ENCODE peak calls at places on chromosomes 5 and 9, in seven cellular contexts. W is endothelial cell of umbilical vein, G is colonic mucosa, L is cardiac fibroblast, N is epithelial cell of esophagus, M is osteoblast, A is esophagus muscularis mucosa. T is an unnamed sample.

GRCh38 chr5:11527994-11528393 is 376.3 kb downstream of the CTNND2 start:
- DNase-seq in W (no peak), G (no peak), L (no peak), N (no peak), M (no peak), A (no peak), T (no peak)

GRCh38 chr9:89814340-89815040 is 209.7 kb downstream of the GADD45G start:
- DNase-seq in W (peak), G (no peak), L (peak), N (no peak), M (no peak), A (no peak), T (no peak)

GRCh38 chr5:58455966-58456365 is 3.9 kb downstream of the PLK2 start:
- DNase-seq in W (peak), G (no peak), L (no peak), N (no peak), M (no peak), A (no peak), T (no peak)

GRCh38 chr5:56327810-56328209 is 94.7 kb upstream of the ANKRD55 start:
- DNase-seq in W (peak), G (no peak), L (no peak), N (no peak), M (no peak), A (no peak), T (no peak)

GRCh38 chr5:135921388-135921787 is 25.7 kb upstream of the IL9 start:
- DNase-seq in W (no peak), G (no peak), L (peak), N (peak), M (no peak), A (no peak), T (peak)

GRCh38 chr9:69428017-69428785 is 103.2 kb downstream of the ENTREP1 start:
- DNase-seq in W (no peak), G (no peak), L (no peak), N (no peak), M (no peak), A (no peak), T (no peak)

GRCh38 chr9:76537150-76537646 is 78.2 kb downstream of the GCNT1 start:
- DNase-seq in W (peak), G (peak), L (no peak), N (no peak), M (no peak), A (no peak), T (no peak)

GRCh38 chr5:129459485-129460120 is 495 bp upstream of the ADAMTS19 start:
- DNase-seq in W (peak), G (peak), L (peak), N (peak), M (peak), A (no peak), T (peak)

GRCh38 chr5:172821340-172821985 is 12.6 kb upstream of the ERGIC1 start:
- DNase-seq in W (no peak), G (no peak), L (no peak), N (peak), M (no peak), A (no peak), T (no peak)

GRCh38 chr5:127028822-127029457 is 1.4 kb downstream of the MARCHF3 start:
- DNase-seq in W (peak), G (peak), L (peak), N (no peak), M (no peak), A (no peak), T (peak)

DNA sequence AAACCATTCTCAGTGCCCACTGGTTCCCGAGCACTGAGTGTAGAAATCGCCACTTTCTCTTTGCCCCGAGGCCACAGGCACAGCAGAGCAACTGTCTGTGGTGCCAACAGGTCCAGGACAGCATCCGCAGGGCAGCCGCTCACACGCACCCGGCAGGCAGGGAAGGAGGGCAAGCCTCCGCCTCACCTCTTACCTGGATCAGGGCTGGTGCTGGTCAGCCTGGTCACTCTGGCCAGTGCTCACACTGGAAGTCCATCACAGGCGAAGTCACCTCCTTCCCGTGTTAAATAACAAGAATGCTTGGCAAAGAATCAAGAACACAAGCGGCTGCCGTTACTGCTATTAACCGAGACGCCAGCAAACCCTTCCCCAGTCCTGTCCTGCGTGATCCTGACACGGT is 13.7 kb downstream of the DIPK1B start:
- DNase-seq in W (no peak), G (no peak), L (no peak), N (no peak), M (no peak), A (no peak), T (no peak)
- H3K4me3 ChIP-seq in W (peak), G (peak), L (peak), N (peak), M (peak), A (peak), T (peak)

GRCh38 chr5:96934291-96934694 is 1.6 kb upstream of the LNPEP start:
- DNase-seq in W (no peak), G (peak), L (peak), N (no peak), M (no peak), A (no peak), T (no peak)

GRCh38 chr5:96933764-96934163 is 2.1 kb upstream of the LNPEP start:
- DNase-seq in W (no peak), G (no peak), L (no peak), N (no peak), M (no peak), A (no peak), T (no peak)

GRCh38 chr5:96935556-96936430 is at the start of gene LNPEP:
- DNase-seq in W (peak), G (peak), L (peak), N (peak), M (peak), A (peak), T (peak)

GRCh38 chr5:96934695-96935555 is 955 bp upstream of the LNPEP start:
- DNase-seq in W (peak), G (peak), L (peak), N (peak), M (peak), A (peak), T (peak)

DNA sequence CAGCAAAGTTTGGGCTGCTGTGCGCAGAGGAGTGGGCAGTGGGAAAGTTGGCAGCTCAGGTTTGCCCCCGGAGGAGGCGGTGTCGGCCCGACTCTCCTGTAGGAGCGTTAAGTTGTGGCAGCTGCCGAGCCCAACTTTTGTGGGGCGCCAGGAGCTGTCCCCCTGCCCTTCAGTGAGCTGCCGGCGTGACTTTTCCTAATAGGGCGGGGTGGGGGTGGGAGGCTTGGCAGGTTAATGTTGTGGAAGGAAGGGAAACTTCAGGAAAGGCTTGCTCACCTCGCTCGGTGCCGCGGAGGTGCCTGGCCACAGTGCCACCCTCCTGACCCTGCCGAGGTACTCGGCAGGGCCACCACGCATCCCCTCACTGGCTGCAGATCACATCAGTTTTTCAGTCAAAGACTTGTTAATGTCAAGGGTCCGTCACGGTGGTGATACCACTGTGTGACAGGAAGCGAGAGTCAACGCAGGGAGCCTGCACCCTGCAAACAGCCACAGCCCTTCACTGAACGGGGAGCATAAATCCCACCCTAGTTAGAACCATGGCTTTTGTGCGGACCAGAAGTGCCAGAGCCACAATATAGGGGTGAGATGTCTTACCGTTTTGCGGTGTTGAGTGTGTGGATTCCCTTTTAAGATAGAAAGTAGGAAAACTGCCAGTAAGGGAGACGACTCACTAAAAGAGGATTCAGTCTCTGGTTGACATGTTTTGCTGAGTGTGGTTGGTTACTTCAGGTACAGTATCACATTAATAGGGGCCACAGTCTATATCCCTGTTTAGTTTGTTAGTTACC is 746 bp downstream of the LNPEP start:
- DNase-seq in W (peak), G (peak), L (peak), N (peak), M (peak), A (no peak), T (no peak)
- TF ChIP-seq CTCF in W (no peak), G (no peak), L (no peak), N (no peak), M (no peak), A (no peak), T (no peak)

GRCh38 chr9:92911496-92912475 is 33.9 kb upstream of the ZNF484 start:
- DNase-seq in W (no peak), G (no peak), L (peak), N (peak), M (peak), A (no peak), T (no peak)

GRCh38 chr9:92920437-92920836 is 26.9 kb upstream of the FGD3 start:
- DNase-seq in W (no peak), G (no peak), L (no peak), N (no peak), M (no peak), A (no peak), T (no peak)

DNA sequence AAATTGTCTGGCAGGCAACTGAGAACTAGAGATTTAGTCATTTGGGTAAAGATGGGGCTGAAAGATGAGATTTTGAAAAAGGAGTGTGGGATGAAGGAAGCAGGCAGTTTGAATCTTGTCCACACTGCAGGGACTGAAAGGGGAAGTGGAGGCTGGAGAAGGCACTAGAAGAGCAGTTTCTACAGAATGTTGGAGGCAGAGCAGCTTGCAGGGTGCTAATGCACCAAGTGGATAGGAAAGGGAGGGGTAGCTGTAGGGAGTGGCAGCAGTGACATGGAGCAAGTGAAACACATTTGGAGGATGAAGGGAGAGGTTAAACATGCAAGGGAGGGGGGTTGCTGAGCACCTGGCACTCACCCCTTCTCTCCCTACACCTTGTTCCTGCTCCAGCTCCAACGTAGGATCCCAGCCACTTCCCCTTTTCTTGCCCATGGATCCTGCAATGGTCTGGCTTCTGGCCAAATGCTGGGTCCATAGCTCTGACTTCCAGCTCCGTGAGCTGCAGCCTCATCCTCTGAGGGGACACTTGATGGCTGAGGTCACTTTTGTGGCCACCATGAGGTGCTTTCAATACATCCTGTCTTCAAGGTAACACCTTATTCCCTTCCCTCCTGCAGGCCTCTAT is 30.0 kb upstream of the FGD3 start:
- DNase-seq in W (no peak), G (no peak), L (no peak), N (no peak), M (no peak), A (no peak), T (no peak)
- H3K4me3 ChIP-seq in W (no peak), G (no peak), L (no peak), N (no peak), M (no peak), A (no peak), T (no peak)

GRCh38 chr9:32142074-32142473 is 242.4 kb upstream of the ACO1 start:
- DNase-seq in W (no peak), G (no peak), L (no peak), N (no peak), M (no peak), A (no peak), T (no peak)

GRCh38 chr9:32136700-32137339 is 247.6 kb upstream of the ACO1 start:
- DNase-seq in W (no peak), G (no peak), L (no peak), N (peak), M (no peak), A (no peak), T (no peak)
- TF ChIP-seq CTCF in W (no peak), G (no peak), L (no peak), N (peak), M (no peak), A (no peak), T (no peak)

DNA sequence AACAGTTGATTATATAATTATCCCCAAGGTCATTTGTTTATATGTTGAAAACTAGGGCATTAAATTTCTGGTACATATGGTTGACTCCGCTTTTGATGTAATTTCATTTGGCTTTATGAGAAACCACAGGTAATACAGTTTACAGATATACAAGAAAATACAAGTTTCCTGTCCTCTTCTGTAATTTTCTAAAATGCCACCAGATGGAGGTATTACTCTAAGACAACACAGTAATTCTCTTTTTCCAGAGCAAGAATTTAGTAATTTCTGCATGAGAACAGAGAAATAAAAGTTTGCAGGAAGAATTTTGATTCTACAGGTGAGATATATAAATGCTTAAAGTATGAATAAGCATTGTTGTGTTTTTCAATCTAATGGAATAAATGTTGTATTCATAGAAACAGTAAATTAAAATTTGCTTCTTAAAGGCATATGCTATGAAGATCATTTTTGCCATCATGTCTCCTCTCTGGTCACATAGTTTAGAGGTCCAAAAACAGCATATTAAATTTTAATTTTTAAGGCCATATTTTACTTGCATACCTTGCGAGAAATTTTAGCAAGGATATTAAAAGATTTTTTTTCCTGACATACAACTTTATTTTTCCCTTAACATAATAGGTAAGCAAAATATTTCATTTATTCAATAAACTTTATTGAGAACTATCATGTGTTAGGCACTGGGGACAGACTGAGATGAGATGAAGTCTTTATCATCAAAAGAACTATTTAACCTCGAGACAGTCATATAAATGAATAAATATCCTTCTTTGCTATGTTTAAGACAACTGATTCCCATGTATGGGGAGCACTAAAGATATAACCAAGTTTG is 22.7 kb downstream of the CHD1 start:
- DNase-seq in W (peak), G (no peak), L (peak), N (peak), M (no peak), A (no peak), T (no peak)
- H3K4me3 ChIP-seq in W (no peak), G (no peak), L (no peak), N (no peak), M (no peak), A (no peak), T (no peak)

GRCh38 chr9:36093384-36093783 is 43.1 kb upstream of the GLIPR2 start:
- DNase-seq in W (no peak), G (no peak), L (no peak), N (no peak), M (no peak), A (no peak), T (peak)

GRCh38 chr9:36092509-36093215 is 43.9 kb upstream of the GLIPR2 start:
- DNase-seq in W (no peak), G (peak), L (no peak), N (no peak), M (no peak), A (no peak), T (no peak)

GRCh38 chr9:36092014-36092413 is 44.5 kb upstream of the GLIPR2 start:
- DNase-seq in W (no peak), G (no peak), L (no peak), N (no peak), M (no peak), A (no peak), T (no peak)

GRCh38 chr9:36088020-36088419 is 48.5 kb upstream of the GLIPR2 start:
- DNase-seq in W (no peak), G (no peak), L (no peak), N (no peak), M (no peak), A (no peak), T (no peak)

DNA sequence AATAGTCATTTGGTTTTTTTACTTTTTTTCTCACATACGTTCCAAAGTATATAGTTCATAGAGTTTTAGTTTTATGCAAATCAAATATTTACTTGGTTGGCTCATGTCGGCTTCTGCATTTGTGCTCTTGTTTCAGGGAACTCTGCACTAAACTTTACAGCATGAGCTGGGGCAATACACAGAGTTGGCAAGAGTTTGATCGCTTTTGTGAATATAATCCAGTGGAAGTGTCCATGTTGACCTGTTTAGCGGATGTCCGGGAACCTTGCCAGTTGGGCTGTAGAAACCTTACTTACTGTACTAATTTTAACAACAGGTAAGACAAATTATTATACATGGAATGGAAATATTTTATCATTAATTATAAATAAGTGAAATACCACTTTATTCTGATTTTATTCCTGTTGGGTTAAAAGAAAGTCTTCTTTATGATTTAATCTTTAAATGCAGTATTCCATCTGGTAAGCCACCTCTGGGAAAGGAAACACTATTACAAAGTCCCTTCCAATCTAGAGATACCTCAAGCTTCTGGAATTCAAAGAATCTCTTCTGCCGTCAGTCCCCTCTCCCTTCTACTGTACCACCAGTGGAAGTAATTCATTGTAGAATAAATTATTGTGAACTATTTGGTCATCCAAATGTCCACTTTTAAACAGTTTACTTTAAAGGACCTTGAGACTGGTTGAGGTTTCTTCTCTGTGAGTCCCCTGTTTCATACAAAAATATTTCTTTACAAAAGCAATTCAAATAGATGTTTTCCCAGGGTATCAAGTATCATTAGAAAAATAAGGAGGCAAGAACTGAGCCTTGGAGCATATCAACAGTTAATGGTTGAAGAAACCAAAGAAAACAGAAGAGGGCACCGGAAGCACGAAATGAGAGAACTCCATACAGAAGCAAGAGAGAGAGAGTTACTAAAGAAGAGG is 45.2 kb upstream of the GLIPR2 start:
- DNase-seq in W (peak), G (peak), L (peak), N (peak), M (peak), A (no peak), T (peak)
- TF ChIP-seq CTCF in W (no peak), G (no peak), L (no peak), N (no peak), M (no peak), A (no peak), T (no peak)

GRCh38 chr9:84955971-84956370 is 286.4 kb downstream of the NTRK2 start:
- DNase-seq in W (no peak), G (no peak), L (no peak), N (no peak), M (no peak), A (no peak), T (no peak)
- H3K4me3 ChIP-seq in W (no peak), G (no peak), L (no peak), N (no peak), M (no peak), A (no peak), T (no peak)

DNA sequence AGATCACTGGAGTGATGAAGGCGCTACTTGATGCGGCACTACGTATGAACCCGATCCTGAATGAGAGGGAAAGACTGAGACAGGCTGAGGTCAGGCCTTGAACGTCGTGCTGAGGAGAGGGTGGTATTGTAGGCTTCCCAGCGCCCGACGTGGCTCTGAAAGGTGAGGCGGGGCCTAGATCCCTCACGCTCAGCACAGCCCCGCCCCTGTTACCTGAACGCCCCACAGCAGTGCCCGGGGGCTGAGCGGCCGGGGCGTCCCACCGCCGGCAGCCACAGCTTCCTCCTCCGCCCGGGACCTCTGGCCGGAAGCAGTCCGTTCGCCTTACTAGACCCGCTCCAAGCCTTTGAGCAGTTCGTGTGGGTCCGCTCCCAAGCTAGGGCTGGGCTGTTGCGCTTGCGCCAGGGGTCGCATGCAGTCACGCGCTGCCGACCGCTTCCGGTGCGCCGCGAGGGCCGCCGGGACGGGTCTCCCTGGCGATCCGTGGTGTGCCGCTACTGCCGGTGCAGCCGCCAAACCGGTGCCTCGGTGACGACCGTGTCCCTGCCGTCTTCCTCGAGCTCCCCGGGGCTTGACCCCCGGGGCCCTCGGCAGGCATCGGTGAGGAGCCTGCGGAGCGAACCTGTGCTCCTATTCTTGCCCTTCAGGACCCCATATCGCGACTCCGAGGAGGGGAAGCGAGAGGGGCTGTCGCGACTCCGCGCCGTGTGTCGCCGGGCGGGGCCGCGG is at the start of the genes HMGXB3 and TIGD6:
- DNase-seq in W (peak), G (peak), L (peak), N (peak), M (peak), A (peak), T (peak)
- TF ChIP-seq CTCF in W (no peak), G (no peak), L (no peak), N (peak), M (no peak), A (no peak), T (no peak)

GRCh38 chr5:133017964-133018363 is 8.4 kb downstream of the ZCCHC10 start:
- DNase-seq in W (no peak), G (no peak), L (no peak), N (no peak), M (no peak), A (no peak), T (no peak)
- H3K4me3 ChIP-seq in W (no peak), G (no peak), L (no peak), N (no peak), M (no peak), A (no peak), T (no peak)